ENCODE peak calls at places on chromosomes 11 and 22, in five cellular contexts. Q, N, G, M and W are unnamed samples.

GRCh38 chr11:66106786-66107599 is 36.9 kb downstream of the PACS1 start:
- DNase-seq in Q (no peak), N (no peak), G (no peak), M (no peak), W (no peak)

GRCh38 chr11:45141171-45141570 is 5.3 kb upstream of the PRDM11 start:
- DNase-seq in G (no peak), Q (no peak), N (no peak), M (no peak), W (no peak)

GRCh38 chr22:17430298-17430900 is 61.1 kb downstream of the CECR2 start:
- DNase-seq in Q (no peak), M (no peak), G (no peak), N (no peak), W (peak)

GRCh38 chr11:91783173-91783572 is 441.4 kb upstream of the FAT3 start:
- DNase-seq in Q (no peak), M (no peak), N (no peak), G (no peak), W (no peak)

GRCh38 chr11:8440649-8441048 is 153.4 kb downstream of the STK33 start:
- DNase-seq in G (no peak), Q (no peak), M (no peak), N (no peak), W (no peak)

GRCh38 chr11:118241191-118242098 is 10.7 kb downstream of the MPZL3 start:
- DNase-seq in G (peak), Q (no peak), M (no peak), N (peak), W (no peak)

GRCh38 chr11:31995525-31996123 is 95.2 kb upstream of the RCN1 start:
- DNase-seq in G (no peak), Q (no peak), N (no peak), M (no peak), W (no peak)

GRCh38 chr22:46580940-46581579 is 39.1 kb upstream of the GRAMD4 start:
- DNase-seq in G (no peak), Q (no peak), M (no peak), N (no peak), W (no peak)

GRCh38 chr11:84164722-84165121 is 878.6 kb upstream of the CCDC90B start:
- DNase-seq in N (no peak), M (no peak), G (no peak), Q (no peak), W (no peak)
- H3K4me3 ChIP-seq in N (no peak), M (no peak), G (no peak), Q (no peak), W (no peak)

GRCh38 chr22:20748820-20749428 is 25.0 kb upstream of the SERPIND1 start:
- DNase-seq in N (no peak), Q (peak), M (no peak), G (peak), W (no peak)
- TF ChIP-seq POLR2A in N (no peak), Q (no peak), M (no peak), G (no peak), W (no peak)

GRCh38 chr22:35726398-35726797 is 8.7 kb downstream of the APOL5 start:
- DNase-seq in N (no peak), Q (no peak), G (no peak), M (no peak), W (no peak)
- H3K4me3 ChIP-seq in N (no peak), Q (no peak), G (no peak), M (no peak), W (no peak)

DNA sequence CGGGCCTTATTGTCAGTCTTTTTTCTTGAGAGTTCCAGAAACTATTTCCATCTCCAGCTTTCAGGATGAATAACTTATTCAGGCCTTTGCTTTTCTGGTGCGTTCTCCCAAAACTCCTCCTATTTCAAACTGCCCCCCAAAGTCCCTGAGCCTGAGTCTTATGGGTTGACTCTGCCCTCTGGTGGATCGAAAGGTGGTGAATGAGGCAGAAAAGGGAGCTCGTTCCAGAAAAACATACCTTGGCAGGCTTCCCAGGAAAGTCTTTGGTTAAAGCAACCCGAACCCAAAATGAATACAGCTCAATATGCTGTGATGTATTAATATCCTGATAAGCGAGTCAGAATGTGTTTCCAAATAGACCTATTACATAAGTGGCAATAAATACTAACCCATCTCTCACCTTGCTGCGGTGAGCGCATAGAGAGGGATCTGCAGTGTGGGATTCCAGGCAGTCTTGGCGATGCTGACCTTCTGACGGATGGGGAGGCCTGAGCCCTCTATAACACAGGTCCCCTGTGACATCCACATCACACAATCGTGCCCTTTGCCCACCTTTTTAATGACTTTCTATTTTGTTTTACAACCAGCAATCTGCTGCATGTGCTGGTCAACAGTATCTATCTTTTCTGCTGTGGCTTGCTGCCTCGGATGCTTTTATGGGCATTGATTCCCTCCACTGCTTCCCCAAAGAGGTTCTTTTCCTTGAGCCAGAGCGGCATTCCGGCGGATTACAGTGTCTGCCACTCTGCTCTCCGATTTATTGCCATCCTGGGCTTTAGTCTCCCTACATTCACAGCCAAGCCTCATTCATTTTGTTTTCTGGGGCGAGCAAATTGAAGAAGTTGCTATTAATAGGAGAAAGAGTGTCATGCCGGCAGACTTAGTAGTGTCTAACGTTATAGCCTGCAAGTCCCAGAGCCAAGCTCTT is 756.8 kb downstream of the NTM start:
- DNase-seq in Q (no peak), M (no peak), N (peak), G (no peak), W (no peak)
- TF ChIP-seq POLR2A in Q (no peak), M (no peak), N (no peak), G (no peak), W (no peak)

GRCh38 chr11:115761817-115762216 is 257.6 kb upstream of the CADM1 start:
- DNase-seq in Q (no peak), M (no peak), N (no peak), G (no peak), W (no peak)

GRCh38 chr11:115761348-115761747 is 257.1 kb upstream of the CADM1 start:
- DNase-seq in M (no peak), N (no peak), G (no peak), Q (no peak), W (no peak)

GRCh38 chr11:115760921-115761320 is 256.7 kb upstream of the CADM1 start:
- DNase-seq in N (no peak), G (no peak), M (no peak), Q (no peak), W (no peak)

GRCh38 chr11:115759622-115760527 is 255.7 kb upstream of the CADM1 start:
- DNase-seq in M (peak), G (no peak), Q (peak), N (no peak), W (peak)

DNA sequence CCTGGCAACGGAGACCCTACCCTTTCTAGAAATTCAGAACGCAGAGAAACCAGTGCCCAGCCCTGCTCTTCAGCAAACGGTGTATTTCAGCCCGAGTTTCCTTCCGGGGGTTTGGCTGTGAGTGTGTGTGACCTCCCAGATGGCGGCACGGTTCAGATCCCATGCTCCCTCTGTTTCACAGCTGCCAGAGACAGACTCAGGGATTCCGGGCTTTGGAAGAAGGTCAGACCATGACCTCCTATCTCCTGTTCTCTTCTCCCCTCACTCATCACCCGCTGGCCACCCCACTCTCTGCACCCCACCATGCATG is 256.3 kb upstream of the CADM1 start:
- DNase-seq in M (no peak), G (no peak), Q (no peak), N (no peak), W (peak)
- H3K4me3 ChIP-seq in M (peak), G (peak), Q (peak), N (no peak), W (peak)

GRCh38 chr11:1832989-1833365 is 1.8 kb upstream of the SYT8 start:
- DNase-seq in N (no peak), Q (peak), M (peak), G (no peak), W (no peak)
- TF ChIP-seq POLR2A in N (no peak), Q (no peak), M (no peak), G (no peak), W (no peak)

GRCh38 chr11:61507012-61507768 is 1.4 kb upstream of the LRRC10B start:
- DNase-seq in N (no peak), M (no peak), Q (no peak), G (no peak), W (no peak)
- H3K4me3 ChIP-seq in N (no peak), M (no peak), Q (no peak), G (no peak), W (no peak)